ENCODE peak calls at places on chromosomes 12 and 14, in eight cellular contexts. V is stimulated activated CD8-positive, alpha-beta memory T cell treated with anti-CD3 and anti-CD28 coated beads, Interleukin-15, amount 100 ng/mL, for 1 hour; Y is activated CD4-positive, alpha-beta T cell treated with anti-CD3 and anti-CD28 coated beads, Interleukin-2, amount 10 ng/mL, durations not matched to agents 24 days and 14 days; A is left lung; R is cerebellar nuclear complex; G is NCI-H1436; Q is NCI-H146; D is GM23248. B is an unnamed sample.

GRCh38 chr14:104393199-104393897 is 186.2 kb upstream of the C14orf180 start:
- DNase-seq in A (no peak), G (no peak), Q (no peak), V (no peak), D (no peak), Y (no peak), R (no peak), B (no peak)

GRCh38 chr12:119176267-119177055 is 2.3 kb upstream of the HSPB8 start:
- DNase-seq in R (no peak), Y (no peak), Q (peak), D (peak), G (peak), A (peak), V (no peak), B (peak)

GRCh38 chr12:47868552-47869031 is 36.2 kb downstream of the VDR start:
- DNase-seq in V (no peak), D (no peak), Q (no peak), Y (no peak), A (no peak), G (no peak), R (no peak), B (no peak)

GRCh38 chr14:74893614-74894091 is 11.9 kb downstream of the DLST start:
- DNase-seq in R (no peak), Y (no peak), A (no peak), G (no peak), Q (no peak), V (no peak), D (no peak), B (no peak)

GRCh38 chr12:43836455-43836989 is 641 bp downstream of the TMEM117 start:
- DNase-seq in A (no peak), R (no peak), V (no peak), Q (no peak), Y (no peak), G (no peak), D (peak), B (peak)

GRCh38 chr12:22529281-22530060 is 14.9 kb downstream of the C2CD5 start:
- DNase-seq in A (no peak), Y (no peak), R (no peak), G (peak), V (no peak), Q (peak), D (peak), B (peak)

GRCh38 chr12:103877934-103878510 is 37.0 kb upstream of the NT5DC3 start:
- DNase-seq in V (peak), D (peak), A (no peak), Y (peak), Q (peak), G (peak), R (no peak), B (peak)

GRCh38 chr14:55512421-55512820 is 67.6 kb upstream of the KTN1 start:
- DNase-seq in Y (no peak), Q (no peak), G (no peak), R (no peak), A (no peak), D (peak), V (no peak), B (no peak)

GRCh38 chr14:95784137-95784536 is 70.2 kb upstream of the TCL1A start:
- DNase-seq in A (no peak), G (no peak), Q (no peak), Y (peak), V (no peak), R (no peak), D (peak), B (peak)

GRCh38 chr12:27534060-27534764 is 10.2 kb downstream of the PPFIBP1 start:
- DNase-seq in G (no peak), A (no peak), V (no peak), Q (no peak), Y (peak), R (no peak), D (no peak), B (no peak)

GRCh38 chr14:74429991-74430390 is 4.0 kb upstream of the SYNDIG1L start:
- DNase-seq in D (no peak), Q (no peak), R (no peak), A (no peak), G (no peak), Y (no peak), V (no peak), B (no peak)

GRCh38 chr14:95085321-95085720 is 72.0 kb downstream of the DICER1 start:
- DNase-seq in A (no peak), R (no peak), D (no peak), V (no peak), G (no peak), Y (no peak), Q (no peak), B (no peak)

GRCh38 chr12:110135012-110135411 is 10.9 kb downstream of the IFT81 start:
- DNase-seq in V (no peak), G (peak), Y (no peak), D (peak), A (no peak), Q (no peak), R (no peak), B (peak)

GRCh38 chr14:50920482-50921225 is 23.6 kb downstream of the PYGL start:
- DNase-seq in A (no peak), V (no peak), G (no peak), R (no peak), Y (no peak), D (peak), Q (peak), B (no peak)

GRCh38 chr12:123043536-123044001 is 63.1 kb downstream of the ARL6IP4 start:
- DNase-seq in D (peak), Y (peak), G (peak), A (peak), R (no peak), V (peak), Q (peak), B (peak)

GRCh38 chr14:76926521-76927251 is 100.5 kb downstream of the LRRC74A start:
- DNase-seq in D (peak), G (peak), A (no peak), Y (peak), V (peak), Q (peak), R (no peak), B (peak)

GRCh38 chr14:105069887-105070759 is 4.9 kb upstream of the GPR132 start:
- DNase-seq in Q (no peak), D (peak), Y (peak), G (no peak), V (no peak), A (no peak), R (no peak), B (no peak)

GRCh38 chr14:52014601-52015267 is 25.4 kb downstream of the RTRAF start:
- DNase-seq in Y (no peak), D (no peak), R (no peak), A (no peak), V (no peak), G (no peak), Q (no peak), B (no peak)

GRCh38 chr12:2154050-2154449 is 101.3 kb downstream of the CACNA1C start:
- DNase-seq in V (no peak), Q (no peak), A (no peak), G (no peak), Y (no peak), D (peak), R (no peak), B (no peak)

GRCh38 chr12:12723681-12724420 is 6.7 kb downstream of the CDKN1B start:
- DNase-seq in D (peak), Q (peak), R (no peak), G (no peak), A (peak), V (no peak), Y (peak), B (peak)

GRCh38 chr12:113161415-113162016 is 12.0 kb downstream of the CFAP73 start:
- DNase-seq in Y (no peak), Q (peak), V (no peak), D (no peak), A (no peak), G (peak), R (no peak), B (peak)

GRCh38 chr12:57726884-57727757 is 11.4 kb downstream of the AGAP2 start:
- DNase-seq in G (no peak), A (no peak), R (no peak), Y (no peak), D (peak), Q (no peak), V (no peak), B (peak)

GRCh38 chr12:53552346-53553327 is 45.4 kb upstream of the NPFF start:
- DNase-seq in G (no peak), Y (no peak), Q (no peak), D (no peak), V (no peak), R (no peak), A (no peak), B (no peak)

GRCh38 chr12:6778212-6778570 is 5.9 kb downstream of the LAG3 start:
- DNase-seq in V (no peak), G (no peak), Y (no peak), A (no peak), Q (peak), R (no peak), D (peak), B (peak)

GRCh38 chr14:54650331-54651017 is 83.5 kb downstream of the SAMD4A start:
- DNase-seq in D (peak), V (no peak), A (peak), R (no peak), G (no peak), Y (no peak), Q (no peak), B (no peak)

B was measured in DMS53.